ENCODE peak calls at places on chromosomes 13 and 19, in six cellular contexts. C is upper lobe of left lung, H is tibial nerve, D is transverse colon, Y is uterus, Q is Caco-2. F is an unnamed sample.

GRCh38 chr19:36081894-36082293 is 27.2 kb downstream of the WDR62 start:
- DNase-seq in H (no peak), C (no peak), Q (no peak), D (no peak), Y (no peak), F (peak)

GRCh38 chr13:89846890-89847585 is 1500.4 kb upstream of the MIR17HG start:
- DNase-seq in H (no peak), D (no peak), C (no peak), Q (no peak), Y (no peak), F (no peak)

GRCh38 chr13:22220186-22221160 is 549.6 kb downstream of the FGF9 start:
- DNase-seq in C (no peak), Q (no peak), H (no peak), Y (no peak), D (peak), F (no peak)

GRCh38 chr13:76976929-76977328 is 15.0 kb upstream of the CLN5 start:
- DNase-seq in Y (no peak), D (no peak), H (no peak), C (no peak), Q (no peak), F (no peak)

GRCh38 chr19:35587326-35587725 is 1.4 kb downstream of the PMIS2 start:
- DNase-seq in C (no peak), Y (no peak), Q (no peak), H (no peak), D (no peak), F (peak)

GRCh38 chr19:36417752-36418286 is 625 bp downstream of the ZFP82 start:
- DNase-seq in H (no peak), C (peak), Q (no peak), Y (no peak), D (no peak), F (no peak)

GRCh38 chr13:33129094-33129832 is 113.0 kb downstream of the KL start:
- DNase-seq in Q (no peak), H (no peak), Y (no peak), D (no peak), C (peak), F (no peak)

GRCh38 chr13:44422755-44423643 is 49.4 kb downstream of the SERP2 start:
- DNase-seq in D (no peak), Y (no peak), Q (no peak), H (no peak), C (peak), F (no peak)

GRCh38 chr13:101706651-101707050 is 254.2 kb downstream of the ITGBL1 start:
- DNase-seq in Y (no peak), Q (no peak), D (peak), C (no peak), H (no peak), F (peak)

GRCh38 chr13:111503905-111504695 is 183.7 kb downstream of the TEX29 start:
- DNase-seq in Y (no peak), H (no peak), Q (no peak), D (no peak), C (no peak), F (no peak)

GRCh38 chr13:44331912-44332840 is 41.4 kb upstream of the SERP2 start:
- DNase-seq in Y (peak), H (no peak), C (no peak), D (peak), Q (no peak), F (peak)

DNA sequence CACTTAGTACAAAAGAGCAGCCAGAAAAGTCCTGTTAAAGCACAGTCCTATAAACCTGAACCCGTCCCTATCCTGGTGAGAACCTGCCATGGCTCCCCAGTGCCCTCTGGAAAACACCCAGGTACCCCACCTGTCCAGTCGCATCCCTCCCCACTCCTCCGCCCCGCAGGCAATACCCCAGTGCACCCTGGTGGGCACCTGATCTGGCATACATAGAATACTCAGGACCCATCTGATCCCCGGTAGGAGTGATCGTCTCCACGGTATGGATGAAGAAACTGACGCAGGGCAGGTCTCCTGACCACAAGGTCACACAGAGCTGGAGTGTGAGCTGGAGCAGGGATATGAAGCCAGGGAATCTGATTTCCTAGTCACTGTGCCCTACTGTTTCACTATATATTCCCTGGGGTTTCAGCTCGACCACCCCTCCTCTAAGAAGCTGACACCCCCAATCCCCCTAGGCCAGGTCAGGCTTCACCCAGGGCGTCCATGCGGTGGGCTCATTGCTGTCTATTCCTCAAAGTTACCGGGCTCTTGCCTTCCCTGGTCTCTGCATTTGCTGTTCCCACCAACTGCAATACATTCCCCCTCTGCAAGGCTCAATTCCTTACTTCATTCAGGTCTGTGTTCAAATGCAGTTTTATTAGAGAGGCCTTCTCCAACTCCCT is 12.6 kb downstream of the FBXO46 start:
- DNase-seq in Q (peak), Y (no peak), H (no peak), D (no peak), C (no peak), F (no peak)
- H3K4me3 ChIP-seq in Q (peak), Y (peak), H (peak), D (peak), C (peak), F (peak)

GRCh38 chr19:4537953-4538600 is 1.8 kb downstream of the LRG1 start:
- DNase-seq in Q (no peak), C (no peak), Y (no peak), D (no peak), H (no peak), F (no peak)

GRCh38 chr19:4533334-4533733 is 1.7 kb downstream of the PLIN5 start:
- DNase-seq in Y (no peak), H (no peak), D (no peak), Q (no peak), C (no peak), F (no peak)

GRCh38 chr19:4533835-4534424 is 1.1 kb downstream of the PLIN5 start:
- DNase-seq in D (no peak), Y (no peak), C (no peak), Q (no peak), H (no peak), F (no peak)

GRCh38 chr19:4536798-4537197 is 1.8 kb upstream of the PLIN5 start:
- DNase-seq in D (no peak), Y (no peak), Q (no peak), H (no peak), C (no peak), F (no peak)

GRCh38 chr19:4534836-4535658 is at the start of gene PLIN5:
- DNase-seq in Q (peak), C (peak), D (peak), Y (peak), H (no peak), F (peak)
- TF ChIP-seq CTCF in Q (no peak), C (no peak), D (no peak), Y (no peak), H (no peak), F (no peak)

DNA sequence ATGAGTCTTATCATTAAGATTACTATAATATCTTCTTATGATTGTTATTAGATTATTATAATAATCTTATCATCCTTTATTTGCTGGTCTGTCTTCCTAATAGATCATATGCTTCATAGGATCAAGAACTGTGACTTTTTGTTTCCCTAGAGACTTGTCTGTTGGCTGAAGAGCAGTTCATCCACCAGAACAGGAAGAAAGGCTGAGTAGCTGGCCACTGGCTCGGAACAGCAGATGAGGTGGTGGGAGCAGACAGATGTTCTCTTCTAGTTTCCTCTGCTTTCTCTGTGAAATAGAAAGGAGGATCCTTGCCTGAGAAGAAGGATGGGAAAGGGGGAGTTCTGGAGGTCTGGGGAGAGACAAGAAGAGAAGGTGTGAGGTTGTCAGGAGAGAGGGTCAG is 120.0 kb downstream of the CCNA1 start:
- DNase-seq in H (no peak), D (no peak), Y (no peak), C (no peak), Q (no peak), F (no peak)
- H3K4me3 ChIP-seq in H (no peak), D (no peak), Y (no peak), C (no peak), Q (no peak), F (no peak)

GRCh38 chr13:42720116-42720857 is 61.1 kb upstream of the FAM216B start:
- DNase-seq in Y (peak), C (no peak), Q (peak), H (no peak), D (peak), F (peak)
- TF ChIP-seq CTCF in Y (no peak), C (no peak), Q (no peak), H (no peak), D (no peak), F (peak)